ENCODE peak calls at places on chromosomes 12 and 14, in eight cellular contexts. D is RWPE1; T is activated B cell treated with CpG ODN at 0.5 μM for 24 hours; C is GM12865; K is fibroblast of lung; N is stimulated activated CD4-positive, alpha-beta T cell treated with anti-CD3 and anti-CD28 coated beads, Interleukin-1b, Interleukin-23, amount 100 ng/mL, for 24 hours; Y is putamen; E is neural crest cell. G is an unnamed sample.

GRCh38 chr12:72832024-72832423 is 559.9 kb downstream of the TRHDE start:
- DNase-seq in D (no peak), T (no peak), C (no peak), K (no peak), N (no peak), Y (no peak), E (no peak), G (no peak)

GRCh38 chr14:77000340-77001235 is 27.9 kb downstream of the IRF2BPL start:
- DNase-seq in D (no peak), T (no peak), C (peak), K (peak), N (no peak), Y (no peak), E (no peak), G (no peak)

GRCh38 chr12:129193263-129193871 is 340.1 kb downstream of the GLT1D1 start:
- DNase-seq in D (no peak), T (no peak), C (peak), K (no peak), N (no peak), Y (no peak), E (peak), G (no peak)

GRCh38 chr14:101546706-101547105 is 14.6 kb upstream of the DIO3 start:
- DNase-seq in D (no peak), T (no peak), C (no peak), K (no peak), N (no peak), Y (no peak), E (no peak), G (no peak)

GRCh38 chr14:99230271-99231141 is 41.5 kb downstream of the BCL11B start:
- DNase-seq in D (no peak), T (no peak), C (no peak), K (peak), N (no peak), Y (no peak), E (no peak), G (no peak)

GRCh38 chr12:67067453-67068203 is 201.5 kb upstream of the CAND1 start:
- DNase-seq in D (no peak), T (no peak), C (no peak), K (no peak), N (no peak), Y (peak), E (no peak), G (no peak)

GRCh38 chr12:57244306-57244696 is 6.7 kb downstream of the STAC3 start:
- DNase-seq in D (no peak), T (no peak), C (no peak), K (no peak), N (no peak), Y (no peak), E (no peak), G (no peak)

GRCh38 chr14:99563749-99564129 is 40.3 kb downstream of the CCDC85C start:
- DNase-seq in D (no peak), T (no peak), C (no peak), K (no peak), N (no peak), Y (no peak), E (no peak), G (no peak)

GRCh38 chr12:124569375-124570148 is 2.1 kb upstream of the NCOR2 start:
- DNase-seq in D (no peak), T (no peak), C (no peak), K (no peak), N (no peak), Y (no peak), E (no peak), G (no peak)

GRCh38 chr12:119780786-119781434 is 96.2 kb downstream of the CIT start:
- DNase-seq in D (peak), T (no peak), C (no peak), K (peak), N (no peak), Y (peak), E (peak), G (peak)

GRCh38 chr12:27840229-27840999 is 60.4 kb upstream of the MANSC4 start:
- DNase-seq in D (no peak), T (no peak), C (peak), K (no peak), N (no peak), Y (no peak), E (no peak), G (no peak)

GRCh38 chr14:93008381-93008780 is 85.4 kb downstream of the CHGA start:
- DNase-seq in D (no peak), T (no peak), C (no peak), K (peak), N (no peak), Y (peak), E (no peak), G (peak)

GRCh38 chr12:57888407-57889157 is 42.1 kb upstream of the CTDSP2 start:
- DNase-seq in D (peak), T (no peak), C (peak), K (peak), N (no peak), Y (peak), E (no peak), G (peak)

GRCh38 chr14:50967719-50968266 is 23.5 kb upstream of the PYGL start:
- DNase-seq in D (no peak), T (no peak), C (no peak), K (no peak), N (no peak), Y (no peak), E (no peak), G (no peak)

GRCh38 chr12:56234746-56235436 is 5.0 kb downstream of the SLC39A5 start:
- DNase-seq in D (no peak), T (no peak), C (no peak), K (no peak), N (no peak), Y (no peak), E (no peak), G (no peak)

GRCh38 chr14:104503691-104504090 is 75.9 kb upstream of the C14orf180 start:
- DNase-seq in D (no peak), T (no peak), C (no peak), K (no peak), N (no peak), Y (no peak), E (no peak), G (no peak)

GRCh38 chr14:96752594-96752993 is 44.6 kb upstream of the VRK1 start:
- DNase-seq in D (no peak), T (no peak), C (no peak), K (peak), N (no peak), Y (no peak), E (no peak), G (no peak)

GRCh38 chr14:101445278-101445677 is 116.0 kb upstream of the DIO3 start:
- DNase-seq in D (no peak), T (no peak), C (no peak), K (no peak), N (no peak), Y (no peak), E (no peak), G (no peak)

GRCh38 chr12:20194171-20194570 is 174.2 kb upstream of the PDE3A start:
- DNase-seq in D (no peak), T (no peak), C (no peak), K (peak), N (no peak), Y (no peak), E (no peak), G (no peak)

GRCh38 chr14:61602733-61603077 is 92.6 kb upstream of the HIF1A start:
- DNase-seq in D (no peak), T (no peak), C (no peak), K (peak), N (no peak), Y (no peak), E (no peak), G (no peak)

GRCh38 chr12:104181313-104181712 is 34.3 kb upstream of the TXNRD1 start:
- DNase-seq in D (no peak), T (no peak), C (no peak), K (peak), N (no peak), Y (no peak), E (no peak), G (no peak)

GRCh38 chr12:81167694-81168093 is 89.8 kb downstream of the ACSS3 start:
- DNase-seq in D (peak), T (no peak), C (no peak), K (peak), N (no peak), Y (no peak), E (no peak), G (no peak)

GRCh38 chr12:123995023-123995422 is 22.0 kb downstream of the ZNF664 start:
- DNase-seq in D (peak), T (no peak), C (no peak), K (peak), N (no peak), Y (no peak), E (no peak), G (no peak)